ENCODE peak calls at places on chromosome 2, in four cellular contexts. One of them, this sample, is unnamed.

GRCh38 chr2:151337643-151338042 is 19.7 kb upstream of the TNFAIP6 start:
- DNase-seq in fibroblast of lung: peak
- DNase-seq in spleen: no peak
- DNase-seq in choroid plexus epithelial cell: no peak
- DNase-seq in this sample: peak

GRCh38 chr2:12089001-12089400 is 342.6 kb downstream of the LPIN1 start:
- DNase-seq in fibroblast of lung: no peak
- DNase-seq in spleen: no peak
- DNase-seq in choroid plexus epithelial cell: no peak
- DNase-seq in this sample: no peak

GRCh38 chr2:68375522-68376040 is 10.5 kb downstream of the PLEK start:
- DNase-seq in fibroblast of lung: no peak
- DNase-seq in spleen: no peak
- DNase-seq in choroid plexus epithelial cell: no peak
- DNase-seq in this sample: no peak

GRCh38 chr2:241009601-241010530 is 11.4 kb downstream of the SNED1 start:
- DNase-seq in fibroblast of lung: peak
- DNase-seq in spleen: peak
- DNase-seq in choroid plexus epithelial cell: peak
- DNase-seq in this sample: peak

GRCh38 chr2:45782968-45783367 is 131.5 kb downstream of the PRKCE start:
- DNase-seq in fibroblast of lung: no peak
- DNase-seq in spleen: no peak
- DNase-seq in choroid plexus epithelial cell: no peak
- DNase-seq in this sample: no peak

GRCh38 chr2:37632310-37632709 is 39.1 kb downstream of the CDC42EP3 start:
- DNase-seq in fibroblast of lung: no peak
- DNase-seq in spleen: no peak
- DNase-seq in choroid plexus epithelial cell: peak
- DNase-seq in this sample: no peak

GRCh38 chr2:14700753-14701152 is 68.2 kb downstream of the LRATD1 start:
- DNase-seq in fibroblast of lung: peak
- DNase-seq in spleen: no peak
- DNase-seq in choroid plexus epithelial cell: peak
- DNase-seq in this sample: no peak

GRCh38 chr2:109242654-109243331 is 113.8 kb downstream of the SH3RF3 start:
- DNase-seq in fibroblast of lung: peak
- DNase-seq in spleen: no peak
- DNase-seq in choroid plexus epithelial cell: peak
- DNase-seq in this sample: peak

GRCh38 chr2:225598922-225599321 is 199.4 kb downstream of the NYAP2 start:
- DNase-seq in fibroblast of lung: no peak
- DNase-seq in spleen: no peak
- DNase-seq in choroid plexus epithelial cell: peak
- DNase-seq in this sample: no peak

GRCh38 chr2:15112216-15112615 is 448.9 kb downstream of the NBAS start:
- DNase-seq in fibroblast of lung: peak
- DNase-seq in spleen: no peak
- DNase-seq in choroid plexus epithelial cell: peak
- DNase-seq in this sample: peak

GRCh38 chr2:60958800-60959199 is 58.7 kb upstream of the PEX13 start:
- DNase-seq in fibroblast of lung: no peak
- DNase-seq in spleen: no peak
- DNase-seq in choroid plexus epithelial cell: peak
- DNase-seq in this sample: peak

GRCh38 chr2:182949572-182950189 is 83.2 kb upstream of the FRZB start:
- DNase-seq in fibroblast of lung: no peak
- DNase-seq in spleen: no peak
- DNase-seq in choroid plexus epithelial cell: peak
- DNase-seq in this sample: peak

GRCh38 chr2:85873679-85874078 is 15.1 kb downstream of the ST3GAL5 start:
- DNase-seq in fibroblast of lung: no peak
- DNase-seq in spleen: no peak
- DNase-seq in choroid plexus epithelial cell: no peak
- DNase-seq in this sample: no peak

GRCh38 chr2:41966920-41967319 is 80.9 kb upstream of the PKDCC start:
- DNase-seq in fibroblast of lung: no peak
- DNase-seq in spleen: no peak
- DNase-seq in choroid plexus epithelial cell: no peak
- DNase-seq in this sample: no peak

GRCh38 chr2:178244812-178245211 is 50.5 kb downstream of the OSBPL6 start:
- DNase-seq in fibroblast of lung: no peak
- DNase-seq in spleen: no peak
- DNase-seq in choroid plexus epithelial cell: no peak
- DNase-seq in this sample: no peak

DNA sequence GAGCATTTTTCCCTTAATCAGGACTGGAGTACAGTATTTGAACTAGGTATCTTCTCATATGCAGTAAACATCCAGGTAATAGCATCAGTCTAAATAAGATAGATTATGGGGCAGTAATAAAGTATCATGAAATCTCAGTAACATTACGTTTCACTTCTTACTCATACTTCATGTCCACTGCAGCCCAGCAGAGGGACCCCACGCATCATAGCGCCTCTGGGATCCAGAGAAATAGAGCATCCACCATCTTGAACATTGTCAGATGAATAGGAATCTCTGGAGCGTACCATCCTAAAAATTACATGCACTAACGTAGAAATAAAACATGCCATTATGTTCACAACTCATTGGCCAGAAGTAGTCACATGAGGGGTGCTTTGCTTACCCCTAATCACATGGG is 499.0 kb downstream of the CPS1 start:
- DNase-seq in fibroblast of lung: no peak
- DNase-seq in spleen: no peak
- DNase-seq in choroid plexus epithelial cell: peak
- DNase-seq in this sample: no peak
- TF ChIP-seq CTCF in fibroblast of lung: no peak
- TF ChIP-seq CTCF in spleen: no peak
- TF ChIP-seq CTCF in choroid plexus epithelial cell: peak
- TF ChIP-seq CTCF in this sample: no peak

GRCh38 chr2:111135910-111136297 is 15.2 kb downstream of the BCL2L11 start:
- DNase-seq in fibroblast of lung: peak
- DNase-seq in spleen: no peak
- DNase-seq in choroid plexus epithelial cell: peak
- DNase-seq in this sample: no peak
- TF ChIP-seq CTCF in fibroblast of lung: peak
- TF ChIP-seq CTCF in spleen: no peak
- TF ChIP-seq CTCF in choroid plexus epithelial cell: peak
- TF ChIP-seq CTCF in this sample: no peak

GRCh38 chr2:73939419-73939818 is 12.7 kb downstream of the DGUOK start:
- DNase-seq in fibroblast of lung: peak
- DNase-seq in spleen: no peak
- DNase-seq in choroid plexus epithelial cell: peak
- DNase-seq in this sample: peak
- TF ChIP-seq CTCF in fibroblast of lung: peak
- TF ChIP-seq CTCF in spleen: no peak
- TF ChIP-seq CTCF in choroid plexus epithelial cell: peak
- TF ChIP-seq CTCF in this sample: peak

GRCh38 chr2:67108231-67108630 is 288.9 kb upstream of the ETAA1 start:
- DNase-seq in fibroblast of lung: no peak
- DNase-seq in spleen: no peak
- DNase-seq in choroid plexus epithelial cell: no peak
- DNase-seq in this sample: no peak
- TF ChIP-seq CTCF in fibroblast of lung: no peak
- TF ChIP-seq CTCF in spleen: no peak
- TF ChIP-seq CTCF in choroid plexus epithelial cell: no peak
- TF ChIP-seq CTCF in this sample: no peak

GRCh38 chr2:238449909-238450417 is 23.2 kb downstream of the ASB1 start:
- DNase-seq in fibroblast of lung: peak
- DNase-seq in spleen: peak
- DNase-seq in choroid plexus epithelial cell: peak
- DNase-seq in this sample: peak

GRCh38 chr2:238446371-238446770 is 19.6 kb downstream of the ASB1 start:
- DNase-seq in fibroblast of lung: no peak
- DNase-seq in spleen: no peak
- DNase-seq in choroid plexus epithelial cell: no peak
- DNase-seq in this sample: no peak

GRCh38 chr2:238449241-238449640 is 22.5 kb downstream of the ASB1 start:
- DNase-seq in fibroblast of lung: no peak
- DNase-seq in spleen: no peak
- DNase-seq in choroid plexus epithelial cell: no peak
- DNase-seq in this sample: no peak

GRCh38 chr2:238450440-238450861 is 23.7 kb downstream of the ASB1 start:
- DNase-seq in fibroblast of lung: no peak
- DNase-seq in spleen: no peak
- DNase-seq in choroid plexus epithelial cell: no peak
- DNase-seq in this sample: no peak

GRCh38 chr2:238448031-238448955 is 21.6 kb downstream of the ASB1 start:
- DNase-seq in fibroblast of lung: no peak
- DNase-seq in spleen: no peak
- DNase-seq in choroid plexus epithelial cell: no peak
- DNase-seq in this sample: no peak
- TF ChIP-seq CTCF in fibroblast of lung: no peak
- TF ChIP-seq CTCF in spleen: no peak
- TF ChIP-seq CTCF in choroid plexus epithelial cell: no peak
- TF ChIP-seq CTCF in this sample: no peak

GRCh38 chr2:6352906-6353515 is 512.7 kb downstream of the CMPK2 start:
- DNase-seq in fibroblast of lung: peak
- DNase-seq in spleen: peak
- DNase-seq in choroid plexus epithelial cell: peak
- DNase-seq in this sample: peak
- TF ChIP-seq CTCF in fibroblast of lung: peak
- TF ChIP-seq CTCF in spleen: peak
- TF ChIP-seq CTCF in choroid plexus epithelial cell: peak
- TF ChIP-seq CTCF in this sample: peak

GRCh38 chr2:239179851-239180371 is 220.9 kb downstream of the HDAC4 start:
- DNase-seq in fibroblast of lung: no peak
- DNase-seq in spleen: peak
- DNase-seq in choroid plexus epithelial cell: no peak
- DNase-seq in this sample: no peak

GRCh38 chr2:239182981-239183791 is 217.6 kb downstream of the HDAC4 start:
- DNase-seq in fibroblast of lung: no peak
- DNase-seq in spleen: peak
- DNase-seq in choroid plexus epithelial cell: no peak
- DNase-seq in this sample: no peak

GRCh38 chr2:239180526-239181073 is 220.2 kb downstream of the HDAC4 start:
- DNase-seq in fibroblast of lung: no peak
- DNase-seq in spleen: peak
- DNase-seq in choroid plexus epithelial cell: no peak
- DNase-seq in this sample: no peak

GRCh38 chr2:239181074-239181581 is 219.7 kb downstream of the HDAC4 start:
- DNase-seq in fibroblast of lung: no peak
- DNase-seq in spleen: peak
- DNase-seq in choroid plexus epithelial cell: no peak
- DNase-seq in this sample: no peak

DNA sequence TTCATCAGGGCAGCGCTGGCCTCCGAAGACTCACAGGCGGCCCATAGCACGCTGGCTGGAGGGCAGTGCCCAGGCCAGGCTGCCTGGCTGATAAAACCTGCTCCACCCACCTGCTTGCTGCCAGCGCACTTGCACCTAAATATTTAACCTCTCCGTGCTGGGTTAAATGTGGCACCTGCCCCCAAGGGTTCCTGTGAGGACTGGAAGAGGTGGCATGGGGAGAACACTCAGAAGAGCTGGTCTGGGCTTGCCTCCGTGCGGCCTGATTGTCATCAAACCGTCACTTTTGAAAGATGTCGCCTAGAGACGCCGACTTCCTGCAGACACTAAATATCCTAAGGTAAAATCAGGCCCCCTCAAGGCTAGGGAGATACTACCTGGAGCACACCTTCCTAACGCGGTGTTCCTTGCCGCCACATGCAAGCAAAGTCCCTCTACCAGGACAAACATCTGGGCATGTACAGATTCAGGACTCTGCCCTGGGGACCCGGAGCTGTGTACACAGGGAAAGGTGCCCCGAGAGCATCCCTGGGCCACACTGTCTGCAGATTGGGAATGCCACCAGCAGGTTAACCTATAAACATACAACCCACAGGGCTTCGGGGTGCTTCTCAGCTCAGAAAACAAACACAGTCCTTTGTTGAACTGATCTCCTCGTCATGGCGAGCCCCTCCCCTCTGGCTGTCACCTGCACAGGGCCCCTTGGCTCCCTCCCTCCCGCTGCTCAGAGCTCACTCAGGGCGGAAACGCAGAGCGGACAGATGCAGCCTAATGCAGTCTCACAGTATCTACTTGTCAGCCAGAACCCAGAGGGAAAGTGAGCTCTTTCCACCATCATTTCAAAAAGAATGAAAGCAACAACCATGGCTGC is 219.0 kb downstream of the HDAC4 start:
- DNase-seq in fibroblast of lung: no peak
- DNase-seq in spleen: peak
- DNase-seq in choroid plexus epithelial cell: no peak
- DNase-seq in this sample: no peak
- TF ChIP-seq CTCF in fibroblast of lung: no peak
- TF ChIP-seq CTCF in spleen: no peak
- TF ChIP-seq CTCF in choroid plexus epithelial cell: no peak
- TF ChIP-seq CTCF in this sample: no peak

This sample was measured in HFFc6.